ENCODE peak calls at places on chromosomes 11 and 22, in four cellular contexts. A, R, Q and Y are unnamed samples. For H3K27me3, the result is how much of the 10 kb centered on the place peaks cover.

GRCh38 chr11:15222777-15223176 is 108.1 kb downstream of the INSC start:
- DNase-seq in Q (no peak), R (no peak), A (no peak), Y (no peak)

GRCh38 chr11:68335693-68336092 is 23.3 kb downstream of the LRP5 start:
- DNase-seq in A (no peak), Q (no peak), R (no peak), Y (no peak)

GRCh38 chr11:10926801-10927200 is 68.9 kb upstream of the ZBED5 start:
- DNase-seq in R (no peak), Q (no peak), A (no peak), Y (no peak)

GRCh38 chr11:1845571-1846452 is 7.0 kb downstream of the TNNI2 start:
- DNase-seq in R (no peak), Q (no peak), A (no peak), Y (no peak)

GRCh38 chr11:28482666-28483065 is 374.5 kb downstream of the METTL15 start:
- DNase-seq in A (no peak), R (no peak), Q (no peak), Y (no peak)

GRCh38 chr11:119856681-119857485 is 127.9 kb upstream of the NECTIN1 start:
- DNase-seq in R (no peak), A (no peak), Q (no peak), Y (no peak)

GRCh38 chr11:2828585-2829330 is 56.8 kb downstream of the CDKN1C start:
- DNase-seq in Q (no peak), A (no peak), R (no peak), Y (no peak)

GRCh38 chr11:28461846-28462245 is 353.7 kb downstream of the METTL15 start:
- DNase-seq in A (no peak), Q (no peak), R (no peak), Y (no peak)

GRCh38 chr11:27228232-27228631 is 134.8 kb downstream of the CCDC34 start:
- DNase-seq in R (no peak), Q (no peak), A (no peak), Y (no peak)

GRCh38 chr11:101456812-101457211 is 127.0 kb downstream of the TRPC6 start:
- DNase-seq in A (no peak), Q (no peak), R (no peak), Y (no peak)

GRCh38 chr22:39493759-39494158 is 8.3 kb upstream of the MIEF1 start:
- DNase-seq in A (no peak), R (no peak), Q (no peak), Y (no peak)

GRCh38 chr11:70205049-70205725 is 2.1 kb downstream of the FADD start:
- DNase-seq in Q (no peak), R (no peak), A (no peak), Y (no peak)

GRCh38 chr11:62926669-62927455 is 5.7 kb upstream of the CHRM1 start:
- DNase-seq in Q (no peak), A (no peak), R (no peak), Y (no peak)

GRCh38 chr11:96199563-96200025 is 143.4 kb downstream of the MAML2 start:
- DNase-seq in Q (no peak), A (no peak), R (no peak), Y (no peak)

GRCh38 chr11:9688716-9689511 is 25.0 kb downstream of the SWAP70 start:
- DNase-seq in A (no peak), Q (no peak), R (no peak), Y (no peak)

GRCh38 chr22:41690476-41690875 is 1.8 kb upstream of the SNU13 start:
- DNase-seq in Q (no peak), A (no peak), R (no peak), Y (no peak)

GRCh38 chr22:37185646-37186227 is 2.3 kb downstream of the C1QTNF6 start:
- DNase-seq in Q (no peak), A (peak), R (no peak), Y (no peak)

GRCh38 chr11:68314203-68314885 is 2.0 kb downstream of the LRP5 start:
- DNase-seq in A (peak), R (no peak), Q (no peak), Y (no peak)

DNA sequence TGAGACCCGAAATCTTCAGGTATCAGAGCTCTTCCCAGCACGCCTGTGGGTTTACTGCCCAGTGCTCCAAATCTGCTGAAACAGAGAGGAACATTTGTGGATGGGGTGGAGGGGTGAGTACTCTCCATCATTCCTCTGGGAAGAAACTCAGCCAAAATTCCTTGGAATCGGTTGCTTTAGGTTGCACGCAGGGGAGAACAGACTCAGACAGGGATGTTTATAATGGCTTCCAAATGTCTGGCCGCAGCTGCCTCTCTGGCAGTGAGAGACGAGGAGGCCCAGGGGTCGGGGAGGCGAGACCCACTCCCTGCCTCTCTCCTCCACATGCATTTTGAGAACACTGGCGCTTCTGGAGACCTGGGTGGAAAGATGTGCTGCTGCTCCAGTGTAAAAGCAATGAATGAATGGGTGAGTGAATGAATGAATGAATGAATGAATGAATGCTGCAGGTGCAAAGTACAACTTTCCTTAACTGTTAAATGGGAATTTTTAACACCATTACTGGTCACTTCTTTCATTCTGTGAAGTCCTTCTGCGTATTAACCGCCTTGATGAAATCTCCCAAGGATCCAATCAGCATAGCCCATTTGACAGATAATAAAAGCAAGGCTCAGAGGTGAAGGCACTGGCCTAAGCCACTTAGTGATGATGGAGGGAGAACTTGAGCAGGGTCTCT is 437.4 kb downstream of the MIAT start:
- DNase-seq in R (no peak), A (no peak), Q (no peak), Y (no peak)
- H3K27me3 ChIP-seq in R (under half), A (under half), Q (under half), Y (under half)

DNA sequence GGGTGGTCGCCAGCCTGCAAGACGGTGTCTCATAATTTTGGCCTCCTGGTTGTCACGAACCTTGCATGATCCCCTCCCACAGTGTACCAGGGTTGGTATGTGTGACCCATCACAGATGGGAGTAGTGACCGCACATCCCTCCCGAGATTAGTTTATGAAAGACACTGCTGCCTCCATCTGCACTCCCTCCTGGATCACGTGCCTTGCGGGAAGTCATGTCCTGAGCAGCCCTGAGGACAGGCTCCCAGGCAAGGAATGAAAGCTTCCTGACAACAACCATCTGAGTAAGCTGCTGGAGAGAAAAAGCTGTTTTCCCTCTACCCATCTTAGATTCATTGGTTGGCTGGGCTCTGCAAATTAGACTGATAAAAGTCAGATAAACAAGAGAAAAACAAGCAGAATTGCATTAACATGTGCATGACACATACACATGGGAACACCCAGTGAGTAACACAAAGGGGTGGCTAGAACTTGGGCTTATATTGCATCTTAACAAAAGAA is 14.4 kb upstream of the PAMR1 start:
- DNase-seq in R (peak), Q (no peak), A (peak), Y (no peak)
- H3K27ac ChIP-seq in R (peak), Q (peak), A (no peak), Y (no peak)

DNA sequence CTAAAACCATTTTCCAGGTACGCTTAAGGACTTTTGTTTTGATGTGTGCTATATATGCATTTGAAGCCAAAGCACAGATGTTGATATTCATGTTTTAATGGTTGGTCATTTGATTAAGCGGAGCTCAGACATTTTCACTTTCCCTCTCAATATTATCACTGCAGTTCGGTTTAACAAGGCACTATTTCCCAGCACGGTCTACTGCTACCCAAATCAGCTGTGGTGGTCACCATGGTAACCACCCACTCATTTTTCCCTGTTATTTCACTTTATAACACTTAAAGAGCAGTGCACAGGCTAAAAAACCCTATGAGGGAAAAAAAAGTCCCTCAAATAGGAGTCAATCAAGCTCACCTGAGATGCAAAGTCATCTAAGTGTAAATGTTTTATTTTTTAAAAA is 439.6 kb upstream of the CCDC90B start:
- DNase-seq in R (no peak), A (no peak), Q (no peak), Y (no peak)
- H3K4me3 ChIP-seq in R (no peak), A (no peak), Q (no peak), Y (no peak)

GRCh38 chr11:115645631-115646271 is 141.5 kb upstream of the CADM1 start:
- DNase-seq in A (peak), Q (no peak), R (no peak), Y (peak)

GRCh38 chr11:115643491-115643995 is 139.3 kb upstream of the CADM1 start:
- DNase-seq in A (no peak), Q (no peak), R (no peak), Y (no peak)

GRCh38 chr11:115644846-115645245 is 140.6 kb upstream of the CADM1 start:
- DNase-seq in R (no peak), A (no peak), Q (no peak), Y (no peak)

GRCh38 chr11:115637842-115638241 is 133.6 kb upstream of the CADM1 start:
- DNase-seq in Q (no peak), R (no peak), A (no peak), Y (no peak)

GRCh38 chr11:115642660-115643059 is 138.4 kb upstream of the CADM1 start:
- DNase-seq in Q (no peak), A (no peak), R (no peak), Y (no peak)
- H3K27me3 ChIP-seq in Q (under half), A (under half), R (under half), Y (under half)

GRCh38 chr11:107860688-107861087 is 2.1 kb upstream of the SLC35F2 start:
- DNase-seq in A (no peak), R (no peak), Q (no peak), Y (no peak)

GRCh38 chr11:107856981-107857517 is 1.5 kb downstream of the SLC35F2 start:
- DNase-seq in A (no peak), Q (no peak), R (peak), Y (no peak)

GRCh38 chr11:107858217-107859070 is at the start of gene SLC35F2:
- DNase-seq in Q (peak), R (peak), A (peak), Y (no peak)

GRCh38 chr11:107857550-107858216 is 904 bp downstream of the SLC35F2 start:
- DNase-seq in R (no peak), A (no peak), Q (no peak), Y (no peak)

DNA sequence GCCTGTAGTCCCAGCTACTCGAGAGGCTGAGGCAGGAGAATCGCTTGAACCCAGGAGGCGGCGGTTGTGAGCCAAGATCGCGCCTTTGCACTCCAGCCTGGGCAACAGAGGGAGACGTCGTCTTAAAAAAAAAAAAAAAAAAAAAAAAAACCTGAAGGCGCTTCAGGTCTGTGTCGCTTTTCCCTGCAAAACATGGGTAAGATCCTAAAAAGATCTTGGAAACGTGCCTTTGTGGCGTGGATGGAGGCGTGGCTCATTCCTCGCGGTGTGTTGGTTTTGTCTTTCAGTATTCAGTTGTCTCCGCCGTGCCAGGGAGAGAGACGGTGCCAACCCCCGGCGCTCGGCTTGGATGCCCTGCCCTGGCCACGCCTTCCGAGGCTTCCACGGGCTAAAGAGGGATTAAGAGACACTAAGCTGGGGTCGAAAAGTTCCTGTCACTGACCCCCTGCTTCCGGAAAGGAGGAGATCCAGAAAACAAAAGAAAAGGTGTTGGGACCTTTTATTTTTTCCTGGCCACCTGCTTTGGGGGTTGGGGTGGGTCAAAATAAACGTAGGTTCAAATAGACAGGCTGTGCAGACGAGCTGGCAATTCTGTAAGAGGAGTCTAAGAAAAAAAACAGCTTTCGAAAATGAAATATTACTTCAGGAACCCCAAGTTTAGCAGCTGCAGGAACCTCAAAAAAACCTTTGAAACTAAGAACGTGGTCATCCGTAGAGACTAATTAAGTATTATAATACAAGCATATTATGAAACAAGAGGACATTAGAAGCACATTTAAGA is 1.1 kb upstream of the SLC35F2 start:
- DNase-seq in Q (peak), R (peak), A (peak), Y (peak)
- H3K27ac ChIP-seq in Q (peak), R (peak), A (no peak), Y (no peak)

GRCh38 chr11:122153746-122154145 is 37.7 kb upstream of the BLID start:
- DNase-seq in R (no peak), A (no peak), Q (no peak), Y (no peak)

GRCh38 chr11:122157540-122158173 is 41.6 kb upstream of the BLID start:
- DNase-seq in R (no peak), Q (no peak), A (no peak), Y (no peak)

GRCh38 chr11:122155001-122155400 is 39.0 kb upstream of the BLID start:
- DNase-seq in Q (no peak), A (no peak), R (no peak), Y (no peak)

GRCh38 chr11:122155765-122156527 is 39.9 kb upstream of the BLID start:
- DNase-seq in R (no peak), A (no peak), Q (no peak), Y (no peak)

DNA sequence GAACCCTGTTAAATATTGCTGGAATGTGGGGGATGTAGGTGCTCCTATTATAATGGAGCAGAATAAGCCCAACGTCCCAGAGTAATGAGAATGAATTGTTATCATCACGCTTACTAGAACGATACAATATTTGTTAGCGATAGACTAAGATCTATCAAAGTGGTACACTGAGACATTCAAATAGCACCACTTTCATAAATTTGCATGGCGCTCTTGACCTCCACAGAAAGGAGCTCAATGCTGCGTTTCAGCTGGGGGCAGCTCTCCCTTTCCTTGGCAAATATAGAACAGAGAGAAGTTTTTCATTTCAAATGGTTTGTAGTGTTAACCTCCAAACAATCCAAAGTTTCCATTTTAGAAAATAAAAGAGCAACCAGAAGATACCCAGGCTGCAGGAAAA is 38.2 kb upstream of the BLID start:
- DNase-seq in R (no peak), A (no peak), Q (no peak), Y (no peak)
- H3K4me3 ChIP-seq in R (no peak), A (no peak), Q (no peak), Y (peak)

DNA sequence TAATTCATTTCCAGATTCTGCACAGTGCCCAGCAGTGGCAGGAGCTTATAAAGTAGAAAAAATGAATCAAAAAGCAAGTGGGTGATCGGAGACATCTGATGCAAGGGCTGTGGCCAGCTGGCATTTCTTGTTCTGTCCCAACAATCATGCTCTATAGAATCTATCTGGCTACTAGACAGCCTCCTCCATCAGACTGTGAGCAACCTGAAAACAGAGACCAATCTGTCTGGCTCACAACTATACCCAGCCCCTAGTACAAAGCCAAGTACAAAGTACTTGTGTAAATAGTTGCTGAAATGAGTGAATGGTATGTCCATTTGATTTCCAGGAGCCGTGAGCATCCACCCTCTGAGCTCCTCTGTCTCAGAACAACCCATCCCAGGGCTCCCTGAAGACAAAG is 11.4 kb downstream of the USH1C start:
- DNase-seq in A (no peak), Q (no peak), R (no peak), Y (no peak)
- H3K27me3 ChIP-seq in A (under half), Q (under half), R (under half), Y (under half)